ENCODE peak calls at places on chromosomes 13 and 19, in six cellular contexts. N is B cell; U is kidney epithelial cell; K is CD8-positive, alpha-beta T cell; S is cardiac muscle cell; A is tibial nerve. V is an unnamed sample.

GRCh38 chr13:48727252-48728011 is 73.7 kb downstream of the CYSLTR2 start:
- DNase-seq in N (no peak), U (no peak), K (no peak), S (no peak), A (no peak), V (no peak)

GRCh38 chr13:28622286-28622685 is 36.6 kb upstream of the POMP start:
- DNase-seq in N (no peak), U (no peak), K (no peak), S (no peak), A (peak; percentile 42), V (no peak)

GRCh38 chr13:99034333-99035085 is 56.6 kb upstream of the DOCK9 start:
- DNase-seq in N (no peak), U (no peak), K (no peak), S (no peak), A (no peak), V (no peak)

GRCh38 chr13:29749401-29750177 is 100.8 kb downstream of the UBL3 start:
- DNase-seq in N (no peak), U (no peak), K (no peak), S (no peak), A (no peak), V (no peak)

GRCh38 chr19:50537769-50538230 is 24.1 kb upstream of the ASPDH start:
- DNase-seq in N (peak; percentile 69), U (no peak), K (peak; percentile 71), S (peak; percentile 95), A (peak; percentile 44), V (peak; percentile 89)

GRCh38 chr13:42307461-42307860 is 35.5 kb downstream of the AKAP11 start:
- DNase-seq in N (no peak), U (no peak), K (no peak), S (no peak), A (no peak), V (no peak)

GRCh38 chr13:109274188-109274821 is 512.1 kb downstream of the IRS2 start:
- DNase-seq in N (no peak), U (no peak), K (no peak), S (peak; percentile 44), A (no peak), V (no peak)

GRCh38 chr19:56086671-56087430 is 34.2 kb downstream of the ZNF787 start:
- DNase-seq in N (no peak), U (no peak), K (no peak), S (no peak), A (no peak), V (no peak)

GRCh38 chr19:54905908-54906511 is at the start of gene NCR1:
- DNase-seq in N (peak; percentile 23), U (no peak), K (peak; percentile 49), S (no peak), A (no peak), V (no peak)

GRCh38 chr13:78121459-78122348 is 203.1 kb upstream of the EDNRB start:
- DNase-seq in N (peak; percentile 68), U (peak; percentile 29), K (no peak), S (peak; percentile 66), A (peak; percentile 42), V (peak; percentile 35)

GRCh38 chr13:81487151-81487550 is 1146.2 kb upstream of the SPRY2 start:
- DNase-seq in N (no peak), U (peak; percentile 10), K (no peak), S (peak; percentile 68), A (no peak), V (no peak)

GRCh38 chr13:42633495-42633894 is 59.5 kb downstream of the TNFSF11 start:
- DNase-seq in N (no peak), U (no peak), K (no peak), S (no peak), A (no peak), V (no peak)

GRCh38 chr13:22012676-22013075 is 341.8 kb downstream of the FGF9 start:
- DNase-seq in N (no peak), U (no peak), K (no peak), S (no peak), A (no peak), V (no peak)

GRCh38 chr13:45333973-45334922 is 6.7 kb downstream of the TPT1 start:
- DNase-seq in N (peak; percentile 14), U (no peak), K (peak; percentile 57), S (no peak), A (no peak), V (no peak)

GRCh38 chr19:2048959-2049740 is 1.9 kb downstream of the MKNK2 start:
- DNase-seq in N (peak; percentile 36), U (no peak), K (no peak), S (no peak), A (no peak), V (no peak)

GRCh38 chr13:113421673-113422270 is 31.5 kb downstream of the ADPRHL1 start:
- DNase-seq in N (no peak), U (no peak), K (no peak), S (no peak), A (peak; percentile 50), V (no peak)

GRCh38 chr13:74114202-74114601 is 20.0 kb downstream of the KLF12 start:
- DNase-seq in N (no peak), U (no peak), K (no peak), S (no peak), A (no peak), V (no peak)

GRCh38 chr13:32262619-32263018 is 52.5 kb downstream of the ZAR1L start:
- DNase-seq in N (no peak), U (no peak), K (no peak), S (no peak), A (no peak), V (no peak)
- TF ChIP-seq CTCF in N (no peak), U (no peak), K (no peak), S (no peak), A (no peak), V (no peak)

GRCh38 chr13:27425918-27426630 is 1.7 kb downstream of the GTF3A start:
- DNase-seq in N (peak; percentile 80), U (no peak), K (peak; percentile 83), S (peak; percentile 43), A (peak; percentile 68), V (peak; percentile 43)
- TF ChIP-seq CTCF in N (peak; percentile 66), U (peak; percentile 50), K (peak; percentile 38), S (peak; percentile 62), A (peak; percentile 51), V (peak; percentile 39)

DNA sequence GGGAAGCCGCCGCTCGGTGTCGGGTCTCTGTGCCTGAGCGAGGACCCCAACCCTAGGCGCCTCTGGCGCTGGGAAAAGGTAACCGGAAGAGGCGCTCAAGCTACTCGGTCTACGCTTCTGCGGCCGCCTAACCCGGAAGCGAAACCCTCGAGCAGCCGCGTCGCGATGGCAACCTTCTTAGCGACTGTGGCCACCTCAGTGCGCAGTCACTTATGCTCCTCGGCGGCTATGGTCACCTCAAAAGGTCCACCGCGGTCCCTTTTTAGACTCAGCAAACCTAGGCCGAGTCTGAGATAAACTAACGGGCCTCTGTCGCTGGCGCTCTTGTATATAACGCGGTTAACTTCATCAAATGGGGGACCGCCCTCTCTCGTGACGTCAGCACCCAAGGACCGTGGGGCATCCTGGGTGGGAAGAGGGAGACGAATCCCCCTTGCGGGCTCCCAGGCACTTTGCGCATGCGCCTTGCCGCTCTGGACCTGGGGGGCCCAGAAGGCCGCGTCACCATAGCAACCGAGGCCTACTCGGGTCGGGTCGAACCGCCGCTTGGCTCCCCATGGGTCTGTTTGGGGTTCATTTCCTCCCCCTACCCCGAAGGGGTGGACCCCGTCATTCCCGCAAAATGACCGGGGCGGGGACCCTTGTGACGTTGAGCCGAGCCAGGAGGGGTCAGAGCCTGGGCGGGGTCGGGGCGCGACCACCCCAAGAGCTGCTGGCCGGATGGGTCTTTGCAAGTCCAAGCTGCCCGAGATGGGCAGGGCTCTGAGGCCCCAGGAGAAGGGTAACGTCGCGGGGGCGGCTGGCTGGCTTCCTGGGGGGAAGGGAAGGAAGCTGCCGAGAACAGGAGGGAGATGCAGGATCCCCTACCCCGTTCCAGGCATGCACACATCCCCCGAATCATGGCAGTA is at the start of gene GTF2F1:
- DNase-seq in N (peak; percentile 97), U (peak; percentile 72), K (peak; percentile 95), S (peak; percentile 97), A (peak; percentile 91), V (peak; percentile 98)
- TF ChIP-seq CTCF in N (no peak), U (no peak), K (no peak), S (no peak), A (peak; percentile 39), V (peak; percentile 27)

DNA sequence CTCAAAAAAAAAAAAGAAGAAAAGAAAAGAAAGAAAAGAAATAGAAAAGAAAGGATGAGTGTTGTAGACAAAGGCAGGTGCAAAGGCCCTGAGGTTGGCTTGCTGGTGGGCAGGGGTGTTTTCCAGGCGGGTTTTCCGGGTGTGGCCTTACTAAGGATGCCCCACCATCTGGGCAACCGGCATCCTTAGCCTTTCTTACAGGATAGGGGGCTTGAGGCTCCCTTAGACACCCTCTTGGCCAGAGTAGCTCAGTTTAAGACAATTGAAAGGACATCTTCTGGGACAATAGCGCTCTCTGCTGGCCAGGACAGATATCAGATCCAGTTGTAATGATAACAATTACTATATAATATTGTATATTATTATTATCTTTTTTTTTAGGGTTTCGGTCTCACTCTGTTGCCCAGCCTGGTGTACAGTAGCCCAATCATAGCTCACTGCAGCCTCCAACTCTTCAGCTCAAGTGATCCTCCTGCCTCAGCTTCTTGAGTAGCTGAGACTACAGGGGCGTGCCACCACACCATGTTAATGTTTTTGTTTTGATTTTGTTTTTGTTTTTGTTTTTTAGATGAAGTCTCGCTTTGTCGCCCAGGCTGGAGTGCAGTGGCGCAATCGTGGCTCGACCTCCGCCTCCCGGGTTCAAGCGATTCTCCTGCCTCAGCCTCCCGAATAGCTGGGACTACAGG is 1.4 kb upstream of the QTRT1 start:
- DNase-seq in N (peak; percentile 76), U (no peak), K (peak; percentile 73), S (peak; percentile 58), A (peak; percentile 68), V (peak; percentile 73)
- TF ChIP-seq CTCF in N (peak; percentile 77), U (peak; percentile 62), K (peak; percentile 54), S (peak; percentile 57), A (peak; percentile 25), V (peak; percentile 41)

DNA sequence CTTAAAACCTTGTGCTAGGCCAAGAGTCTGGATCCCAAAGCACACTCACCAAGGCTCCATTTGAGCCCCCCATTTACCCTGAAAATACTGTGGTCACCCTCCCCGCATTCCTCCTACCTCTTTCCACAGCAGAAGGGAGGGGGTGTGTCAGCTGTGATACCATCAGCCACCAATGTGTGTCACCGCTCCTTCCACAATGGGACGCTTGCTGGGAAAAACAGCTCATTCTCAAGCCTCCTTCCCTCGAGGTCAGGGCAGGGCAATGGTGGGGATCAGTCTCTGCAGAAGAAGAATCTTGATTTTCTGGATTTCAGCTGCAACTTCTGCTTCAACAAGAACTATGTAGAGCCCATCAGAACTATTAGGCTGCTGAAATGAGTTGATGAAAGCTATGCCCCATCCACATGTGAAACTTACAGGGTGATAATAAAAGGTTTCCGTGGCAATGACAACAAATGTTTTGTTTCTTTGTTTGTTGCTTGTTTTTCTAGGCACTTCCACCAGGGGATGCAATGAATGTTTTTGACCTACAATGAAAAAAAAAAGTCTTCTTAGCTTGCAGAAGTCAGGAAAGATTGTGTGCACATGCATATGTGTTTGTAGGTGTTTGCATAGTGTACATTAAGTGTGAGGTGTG is 26.4 kb upstream of the ZNF507 start:
- DNase-seq in N (no peak), U (no peak), K (no peak), S (peak; percentile 42), A (no peak), V (peak; percentile 35)
- TF ChIP-seq CTCF in N (peak; percentile 16), U (peak; percentile 19), K (no peak), S (peak; percentile 2), A (no peak), V (no peak)

GRCh38 chr13:57716295-57716694 is 84.8 kb downstream of the PCDH17 start:
- DNase-seq in N (no peak), U (peak; percentile 4), K (no peak), S (peak; percentile 48), A (no peak), V (no peak)
- TF ChIP-seq CTCF in N (no peak), U (peak; percentile 58), K (no peak), S (no peak), A (no peak), V (no peak)

V was measured in GM13976.